ENCODE peak calls at places on chromosomes 2 and 18, in four cellular contexts. S, A, U and F are unnamed samples.

GRCh38 chr18:47882641-47883040 is 47.8 kb downstream of the SMAD2 start:
- DNase-seq in S (peak; percentile 69), A (no peak), U (no peak), F (no peak)

GRCh38 chr18:59383831-59384230 is 24.8 kb upstream of the LMAN1 start:
- DNase-seq in S (no peak), A (no peak), U (no peak), F (peak; percentile 93)

GRCh38 chr18:55543130-55543704 is 44.8 kb downstream of the TCF4 start:
- DNase-seq in S (no peak), A (no peak), U (no peak), F (no peak)

GRCh38 chr2:157182834-157183396 is 74.6 kb upstream of the GALNT5 start:
- DNase-seq in S (peak; percentile 98), A (no peak), U (peak; percentile 42), F (no peak)

GRCh38 chr2:71661782-71662181 is 208.4 kb downstream of the DYSF start:
- DNase-seq in S (no peak), A (no peak), U (no peak), F (no peak)

GRCh38 chr2:189024861-189025618 is 50.9 kb downstream of the COL3A1 start:
- DNase-seq in S (peak; percentile 52), A (no peak), U (no peak), F (no peak)

GRCh38 chr2:234406085-234406484 is 90.8 kb downstream of the ARL4C start:
- DNase-seq in S (peak; percentile 8), A (no peak), U (no peak), F (no peak)

GRCh38 chr2:224369028-224369632 is 32.8 kb downstream of the FAM124B start:
- DNase-seq in S (peak; percentile 73), A (peak; percentile 8), U (peak; percentile 33), F (peak; percentile 24)

GRCh38 chr18:712401-713134 is at the start of gene ENOSF1:
- DNase-seq in S (peak; percentile 86), A (no peak), U (peak; percentile 69), F (peak; percentile 24)

GRCh38 chr2:86037141-86037794 is 68.4 kb downstream of the POLR1A start:
- DNase-seq in S (peak; percentile 85), A (no peak), U (no peak), F (peak; percentile 49)

GRCh38 chr2:222504714-222505113 is 80.4 kb downstream of the SGPP2 start:
- DNase-seq in S (no peak), A (no peak), U (no peak), F (no peak)

GRCh38 chr2:116133563-116133962 is 1680.9 kb upstream of the DDX18 start:
- DNase-seq in S (no peak), A (no peak), U (no peak), F (no peak)

GRCh38 chr2:119520696-119521436 is 3.4 kb downstream of the SCTR start:
- DNase-seq in S (no peak), A (no peak), U (no peak), F (no peak)

GRCh38 chr2:23380562-23381065 is 4.4 kb upstream of the KLHL29 start:
- DNase-seq in S (peak; percentile 16), A (no peak), U (peak; percentile 60), F (no peak)

GRCh38 chr18:13269599-13270011 is 51.0 kb downstream of the LDLRAD4 start:
- DNase-seq in S (no peak), A (no peak), U (no peak), F (no peak)

GRCh38 chr2:238320648-238321281 is 447 bp downstream of the TRAF3IP1 start:
- DNase-seq in S (peak; percentile 22), A (no peak), U (peak; percentile 15), F (no peak)

GRCh38 chr2:16652296-16653082 is 13.1 kb downstream of the CYRIA start:
- DNase-seq in S (no peak), A (no peak), U (no peak), F (no peak)

GRCh38 chr2:112195167-112195766 is 57.1 kb downstream of the FBLN7 start:
- DNase-seq in S (no peak), A (no peak), U (no peak), F (no peak)

GRCh38 chr18:23053756-23054457 is 81.4 kb upstream of the CABLES1 start:
- DNase-seq in S (peak; percentile 31), A (no peak), U (no peak), F (peak; percentile 38)

GRCh38 chr18:3593381-3593903 is 143.5 kb downstream of the TGIF1 start:
- DNase-seq in S (peak; percentile 89), A (peak; percentile 64), U (no peak), F (peak; percentile 55)

GRCh38 chr2:209973328-209973727 is 29.1 kb upstream of the RPE start:
- DNase-seq in S (no peak), A (no peak), U (no peak), F (no peak)

GRCh38 chr2:169683425-169684134 is 10.6 kb downstream of the CFAP210 start:
- DNase-seq in S (no peak), A (no peak), U (no peak), F (no peak)

GRCh38 chr2:177242136-177242987 is 22.2 kb downstream of the NFE2L2 start:
- DNase-seq in S (peak; percentile 94), A (peak; percentile 62), U (peak; percentile 90), F (no peak)

GRCh38 chr18:61606759-61607158 is 273.5 kb downstream of the CDH20 start:
- DNase-seq in S (peak; percentile 94), A (peak; percentile 89), U (peak; percentile 57), F (no peak)

GRCh38 chr2:54979645-54980044 is 70.6 kb downstream of the RTN4 start:
- DNase-seq in S (no peak), A (no peak), U (no peak), F (no peak)

GRCh38 chr2:64168231-64168630 is 24.0 kb upstream of the PELI1 start:
- DNase-seq in S (no peak), A (no peak), U (no peak), F (no peak)

GRCh38 chr2:96409543-96410184 is 74.1 kb downstream of the NCAPH start:
- DNase-seq in S (peak; percentile 15), A (no peak), U (no peak), F (peak; percentile 30)

GRCh38 chr2:88227446-88227845 is 57.3 kb downstream of the THNSL2 start:
- DNase-seq in S (peak; percentile 2), A (no peak), U (no peak), F (no peak)

GRCh38 chr2:21928292-21928691 is 804.5 kb downstream of the TDRD15 start:
- DNase-seq in S (peak; percentile 12), A (no peak), U (no peak), F (no peak)

GRCh38 chr2:195531754-195532153 is 125.3 kb upstream of the SLC39A10 start:
- DNase-seq in S (peak; percentile 41), A (no peak), U (no peak), F (no peak)

GRCh38 chr2:227703961-227704360 is 13.9 kb downstream of the SLC19A3 start:
- DNase-seq in S (peak; percentile 31), A (no peak), U (peak; percentile 45), F (no peak)

GRCh38 chr2:109143214-109144187 is 14.5 kb downstream of the SH3RF3 start:
- DNase-seq in S (no peak), A (no peak), U (no peak), F (no peak)

GRCh38 chr18:36315736-36316135 is 18.2 kb downstream of the FHOD3 start:
- DNase-seq in S (peak; percentile 79), A (peak; percentile 45), U (no peak), F (no peak)

GRCh38 chr2:190964170-190964795 is 49.7 kb downstream of the STAT1 start:
- DNase-seq in S (no peak), A (no peak), U (no peak), F (no peak)

GRCh38 chr2:127014630-127015029 is 92.3 kb downstream of the BIN1 start:
- DNase-seq in S (peak; percentile 99), A (peak; percentile 31), U (peak; percentile 31), F (no peak)

GRCh38 chr2:61645911-61646310 is 107.8 kb upstream of the XPO1 start:
- DNase-seq in S (peak; percentile 95), A (peak; percentile 48), U (no peak), F (no peak)